ENCODE peak calls at places on chromosomes 7 and 10, in ten cellular contexts. Y, T, F, H, N, M, C, O, I and X are unnamed samples.

GRCh38 chr7:1571261-1571650 is 1.4 kb upstream of the PSMG3 start:
- DNase-seq in I (no peak), C (no peak), F (peak; percentile 34), H (no peak), O (no peak), N (peak; percentile 73), Y (no peak), T (no peak), M (no peak), X (no peak)

GRCh38 chr10:78765726-78766335 is 302.9 kb upstream of the ZMIZ1 start:
- DNase-seq in M (no peak), Y (no peak), T (no peak), N (no peak), O (no peak), F (no peak), C (no peak), I (no peak), H (no peak), X (no peak)

GRCh38 chr7:119782286-119782685 is 490.7 kb upstream of the KCND2 start:
- DNase-seq in H (no peak), N (no peak), I (no peak), Y (no peak), M (no peak), T (no peak), O (no peak), F (no peak), C (no peak), X (no peak)

GRCh38 chr10:6621536-6621935 is 41.5 kb upstream of the PRKCQ start:
- DNase-seq in F (no peak), N (peak; percentile 18), Y (no peak), C (no peak), O (no peak), H (no peak), I (no peak), M (no peak), T (no peak), X (no peak)

GRCh38 chr7:131244259-131244852 is 83.3 kb upstream of the MKLN1 start:
- DNase-seq in M (no peak), Y (no peak), F (no peak), T (no peak), N (peak; percentile 97), I (no peak), H (no peak), C (no peak), O (no peak), X (no peak)

GRCh38 chr10:85786401-85786899 is 580.1 kb downstream of the GRID1 start:
- DNase-seq in Y (no peak), O (peak; percentile 20), M (no peak), I (no peak), H (no peak), T (no peak), C (no peak), N (no peak), F (no peak), X (no peak)

GRCh38 chr7:87507446-87507845 is 32.0 kb upstream of the ABCB4 start:
- DNase-seq in H (no peak), M (no peak), I (no peak), O (no peak), Y (no peak), C (no peak), T (no peak), N (no peak), F (no peak), X (no peak)

GRCh38 chr7:145698526-145699262 is 417.9 kb upstream of the CNTNAP2 start:
- DNase-seq in F (no peak), H (no peak), M (no peak), N (peak; percentile 58), O (no peak), C (no peak), I (no peak), T (no peak), Y (no peak), X (no peak)

GRCh38 chr10:4766449-4766848 is 59.6 kb upstream of the AKR1E2 start:
- DNase-seq in O (no peak), C (no peak), T (no peak), N (peak; percentile 80), H (no peak), M (no peak), I (no peak), Y (no peak), F (no peak), X (no peak)

GRCh38 chr7:27840314-27840713 is 100.4 kb downstream of the TAX1BP1 start:
- DNase-seq in C (peak; percentile 7), F (no peak), T (peak; percentile 24), M (no peak), O (no peak), N (no peak), Y (peak; percentile 65), H (no peak), I (no peak), X (no peak)

GRCh38 chr10:44857363-44858016 is 53.6 kb upstream of the TMEM72 start:
- DNase-seq in F (no peak), I (no peak), T (peak; percentile 20), Y (no peak), M (no peak), N (peak; percentile 88), H (peak; percentile 74), O (peak; percentile 15), C (peak; percentile 40), X (no peak)

GRCh38 chr7:76314042-76314721 is 11.7 kb downstream of the HSPB1 start:
- DNase-seq in N (peak; percentile 87), C (peak; percentile 96), H (peak; percentile 96), Y (peak; percentile 94), F (no peak), M (peak; percentile 52), I (peak; percentile 94), O (peak; percentile 94), T (peak; percentile 93), X (peak; percentile 86)

GRCh38 chr10:15344876-15345285 is 26.2 kb downstream of the FAM171A1 start:
- DNase-seq in C (no peak), Y (no peak), M (no peak), O (peak; percentile 48), H (no peak), N (peak; percentile 63), F (no peak), T (no peak), I (no peak), X (no peak)

GRCh38 chr10:131211146-131211545 is 100.4 kb downstream of the TCERG1L start:
- DNase-seq in F (no peak), M (no peak), N (no peak), H (no peak), C (no peak), I (no peak), T (no peak), O (no peak), Y (no peak), X (no peak)

GRCh38 chr10:100802607-100803006 is 57.2 kb downstream of the PAX2 start:
- DNase-seq in M (no peak), I (no peak), F (no peak), H (no peak), Y (no peak), C (no peak), O (no peak), T (no peak), N (no peak), X (no peak)

GRCh38 chr10:30600005-30600404 is 29.5 kb downstream of the LYZL2 start:
- DNase-seq in T (no peak), H (no peak), O (no peak), C (no peak), M (no peak), F (no peak), I (no peak), N (no peak), Y (no peak), X (no peak)

GRCh38 chr10:58813573-58813972 is 300.9 kb downstream of the BICC1 start:
- DNase-seq in Y (no peak), M (no peak), F (no peak), H (no peak), I (no peak), N (no peak), T (no peak), C (no peak), O (no peak), X (no peak)

GRCh38 chr10:96266118-96266770 is 5.1 kb downstream of the BLNK start:
- DNase-seq in I (no peak), O (no peak), F (no peak), N (no peak), T (no peak), H (no peak), Y (no peak), M (peak; percentile 50), C (no peak), X (no peak)

GRCh38 chr7:132321387-132321786 is 254.9 kb downstream of the PLXNA4 start:
- DNase-seq in T (no peak), N (peak; percentile 50), F (no peak), M (no peak), C (no peak), H (no peak), O (no peak), I (no peak), Y (no peak), X (no peak)

GRCh38 chr7:22872087-22872807 is 49.6 kb upstream of the TOMM7 start:
- DNase-seq in C (no peak), F (no peak), N (no peak), T (no peak), M (no peak), I (no peak), Y (no peak), O (no peak), H (peak; percentile 56), X (no peak)

GRCh38 chr10:121927841-121928527 is at the start of gene ATE1:
- DNase-seq in I (peak; percentile 89), T (peak; percentile 78), O (peak; percentile 91), Y (peak; percentile 80), M (peak; percentile 77), F (peak; percentile 54), C (peak; percentile 74), N (peak; percentile 85), H (peak; percentile 68), X (peak; percentile 79)

GRCh38 chr10:97380513-97380912 is 20.6 kb downstream of the RRP12 start:
- DNase-seq in Y (no peak), F (no peak), T (no peak), O (no peak), H (no peak), N (no peak), C (no peak), I (peak; percentile 64), M (no peak), X (no peak)

GRCh38 chr7:151351027-151351426 is 9.4 kb downstream of the NUB1 start:
- DNase-seq in N (no peak), C (peak; percentile 42), F (no peak), M (no peak), I (no peak), T (no peak), O (no peak), H (no peak), Y (no peak), X (no peak)

GRCh38 chr10:5105626-5106025 is 11.4 kb downstream of the AKR1C3 start:
- DNase-seq in N (peak; percentile 37), C (no peak), I (no peak), T (no peak), M (no peak), F (no peak), Y (no peak), H (no peak), O (no peak), X (no peak)

GRCh38 chr7:25517906-25518305 is 289.6 kb upstream of the NPVF start:
- DNase-seq in I (no peak), N (no peak), H (no peak), M (no peak), F (no peak), O (no peak), Y (no peak), C (no peak), T (no peak), X (no peak)